ENCODE peak calls at places on chromosome 12, in five cellular contexts. C is AG09309, I is heart right ventricle, G is cardiac fibroblast, F is fibroblast of the aortic adventitia. E is an unnamed sample.

GRCh38 chr12:105906545-105906944 is 232.2 kb downstream of the NUAK1 start:
- DNase-seq in I (no peak), G (no peak), F (peak), C (no peak), E (peak)

GRCh38 chr12:99558113-99558512 is 89.4 kb upstream of the GARIN6 start:
- DNase-seq in F (no peak), G (no peak), I (no peak), C (no peak), E (no peak)

GRCh38 chr12:62750941-62751843 is 183.8 kb downstream of the PPM1H start:
- DNase-seq in G (no peak), I (no peak), F (no peak), C (no peak), E (no peak)

GRCh38 chr12:12267801-12268200 is 957 bp upstream of the LRP6 start:
- DNase-seq in F (no peak), C (no peak), I (no peak), G (no peak), E (no peak)

GRCh38 chr12:115452751-115453281 is 768.8 kb upstream of the TBX3 start:
- DNase-seq in C (no peak), I (no peak), F (no peak), G (no peak), E (no peak)

GRCh38 chr12:43306066-43306465 is 245.9 kb downstream of the ADAMTS20 start:
- DNase-seq in F (peak), I (no peak), G (peak), C (peak), E (peak)

GRCh38 chr12:87092421-87092820 is 836.2 kb upstream of the MGAT4C start:
- DNase-seq in I (no peak), G (no peak), F (no peak), C (no peak), E (no peak)

GRCh38 chr12:2959508-2960431 is 573 bp downstream of the TEAD4 start:
- DNase-seq in C (no peak), F (peak), G (peak), I (peak), E (peak)

GRCh38 chr12:76080017-76080728 is 4.3 kb downstream of the NAP1L1 start:
- DNase-seq in C (no peak), G (no peak), F (no peak), I (no peak), E (no peak)

GRCh38 chr12:32877670-32878459 is 18.7 kb downstream of the PKP2 start:
- DNase-seq in I (peak), F (no peak), G (peak), C (no peak), E (no peak)

GRCh38 chr12:77847060-77847541 is 16.4 kb downstream of the NAV3 start:
- DNase-seq in F (peak), C (no peak), G (peak), I (no peak), E (no peak)

GRCh38 chr12:88897723-88898122 is 317.5 kb upstream of the KITLG start:
- DNase-seq in I (no peak), C (no peak), G (peak), F (peak), E (peak)

GRCh38 chr12:130017571-130018449 is 114.0 kb upstream of the TMEM132D start:
- DNase-seq in C (no peak), I (no peak), F (no peak), G (no peak), E (peak)

GRCh38 chr12:53713516-53713915 is 13.7 kb downstream of the CALCOCO1 start:
- DNase-seq in G (no peak), I (no peak), F (no peak), C (no peak), E (no peak)

GRCh38 chr12:12870454-12870853 is 20.9 kb upstream of the GPRC5A start:
- DNase-seq in I (no peak), G (peak), C (peak), F (peak), E (peak)

GRCh38 chr12:106739318-106739717 is 35.2 kb upstream of the RIC8B start:
- DNase-seq in I (no peak), F (peak), G (no peak), C (no peak), E (no peak)

GRCh38 chr12:31591308-31591901 is 469 bp upstream of the DENND5B start:
- DNase-seq in I (no peak), G (peak), C (no peak), F (peak), E (no peak)

GRCh38 chr12:113469224-113469652 is 2.4 kb downstream of the LHX5 start:
- DNase-seq in I (no peak), F (no peak), C (no peak), G (no peak), E (no peak)

GRCh38 chr12:75792687-75793086 is 238.9 kb downstream of the PHLDA1 start:
- DNase-seq in F (peak), G (no peak), C (no peak), I (no peak), E (no peak)

GRCh38 chr12:93127582-93128331 is 198.7 kb upstream of the EEA1 start:
- DNase-seq in F (peak), G (peak), I (peak), C (peak), E (peak)
- TF ChIP-seq CTCF in F (peak), G (peak), I (peak), C (peak), E (peak)

GRCh38 chr12:68932701-68933563 is at the start of gene CPM:
- DNase-seq in C (no peak), G (peak), I (peak), F (peak), E (peak)

GRCh38 chr12:68934392-68934791 is 1.4 kb upstream of the CPM start:
- DNase-seq in F (no peak), C (no peak), G (no peak), I (no peak), E (no peak)

GRCh38 chr12:68930178-68930577 is 2.8 kb downstream of the CPM start:
- DNase-seq in G (no peak), C (no peak), F (no peak), I (no peak), E (no peak)

GRCh38 chr12:68932123-68932700 is 759 bp downstream of the CPM start:
- DNase-seq in C (no peak), F (no peak), G (no peak), I (no peak), E (no peak)

GRCh38 chr12:68933564-68933893 is 558 bp upstream of the CPM start:
- DNase-seq in C (no peak), I (no peak), F (no peak), G (no peak), E (no peak)
- H3K4me3 ChIP-seq in C (peak), I (peak), F (peak), G (peak), E (peak)

DNA sequence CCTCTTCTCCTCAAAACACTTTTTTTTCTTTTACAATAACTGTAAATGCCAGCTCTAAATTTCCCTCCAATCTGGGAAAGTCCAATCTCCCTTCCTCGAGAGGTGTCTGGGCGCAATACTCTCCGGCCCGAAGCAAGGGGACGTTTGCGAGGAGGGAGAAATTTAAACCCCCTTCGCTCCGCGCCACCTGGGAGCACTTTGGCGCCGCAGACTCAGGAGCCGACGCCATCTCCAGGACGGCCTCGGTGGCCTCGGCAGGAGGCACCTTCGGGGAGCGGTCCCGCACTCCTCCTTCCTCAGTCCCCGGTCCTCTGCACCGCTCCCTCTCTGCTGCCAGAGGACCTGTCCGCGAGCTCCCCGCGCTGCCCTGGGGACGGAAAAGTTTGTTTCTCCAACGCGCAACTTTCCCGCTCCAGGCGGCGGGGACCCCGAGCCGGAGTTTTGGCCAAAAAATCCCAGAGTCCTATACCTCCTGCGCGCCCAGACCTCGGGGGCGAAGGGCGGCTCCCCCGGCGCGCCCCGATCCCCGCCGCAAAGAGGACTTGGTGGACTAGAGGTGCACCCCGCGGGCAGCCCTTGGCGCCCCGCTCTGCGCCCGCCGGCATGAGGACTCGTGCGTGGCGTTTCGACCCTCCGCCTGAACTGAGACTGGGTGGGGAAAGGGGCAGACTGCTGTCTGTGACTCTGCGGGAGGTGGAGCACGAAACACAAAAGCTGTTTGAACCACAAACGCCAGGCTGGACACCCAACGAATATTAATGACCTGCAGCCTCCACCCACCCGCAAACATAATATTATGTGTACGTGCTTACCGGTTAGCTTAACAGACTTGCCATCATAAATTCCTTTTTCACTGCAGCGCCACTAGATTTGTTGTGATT is 95.1 kb upstream of the HMGA2 start:
- DNase-seq in C (no peak), G (peak), I (no peak), F (no peak), E (no peak)
- TF ChIP-seq CTCF in C (no peak), G (no peak), I (no peak), F (no peak), E (peak)

GRCh38 chr12:132190834-132191500 is 46.7 kb downstream of the NOC4L start:
- DNase-seq in I (no peak), C (no peak), F (no peak), G (no peak), E (no peak)

GRCh38 chr12:132188451-132189298 is 44.4 kb downstream of the NOC4L start:
- DNase-seq in F (no peak), I (no peak), C (no peak), G (no peak), E (no peak)

GRCh38 chr12:132191715-132192553 is 47.7 kb downstream of the NOC4L start:
- DNase-seq in C (no peak), F (no peak), I (no peak), G (no peak), E (no peak)

GRCh38 chr12:132189378-132190011 is 45.2 kb downstream of the NOC4L start:
- DNase-seq in C (peak), G (peak), F (peak), I (peak), E (peak)

GRCh38 chr12:132190012-132190755 is 45.9 kb downstream of the NOC4L start:
- DNase-seq in F (no peak), G (no peak), I (peak), C (no peak), E (no peak)
- H3K4me3 ChIP-seq in F (peak), G (peak), I (peak), C (peak), E (peak)